ENCODE peak calls at places on chromosomes 6 and 20, in six cellular contexts. H, V, R, P, E and D are unnamed samples.

GRCh38 chr6:109393882-109394281 is 11.6 kb upstream of the CD164 start:
- DNase-seq in H (peak), V (no peak), R (no peak), P (no peak), E (no peak), D (no peak)

GRCh38 chr20:17646209-17646717 is 35.8 kb downstream of the RRBP1 start:
- DNase-seq in H (peak), V (no peak), R (no peak), P (no peak), E (peak), D (no peak)

GRCh38 chr20:3312940-3313656 is 74.1 kb upstream of the SLC4A11 start:
- DNase-seq in H (peak), V (no peak), R (peak), P (no peak), E (no peak), D (no peak)

GRCh38 chr20:50744143-50744792 is 12.9 kb downstream of the PARD6B start:
- DNase-seq in H (peak), V (no peak), R (peak), P (peak), E (no peak), D (no peak)

GRCh38 chr20:32960222-32960518 is 44.1 kb downstream of the SUN5 start:
- DNase-seq in H (no peak), V (no peak), R (no peak), P (no peak), E (no peak), D (no peak)

GRCh38 chr6:106102034-106102433 is 15.9 kb downstream of the PRDM1 start:
- DNase-seq in H (no peak), V (peak), R (no peak), P (no peak), E (no peak), D (no peak)

GRCh38 chr6:156068870-156069269 is 613.2 kb upstream of the NOX3 start:
- DNase-seq in H (no peak), V (no peak), R (no peak), P (no peak), E (no peak), D (no peak)

GRCh38 chr6:89921691-89922090 is 27.4 kb downstream of the GJA10 start:
- DNase-seq in H (no peak), V (no peak), R (no peak), P (no peak), E (no peak), D (no peak)

GRCh38 chr20:15706719-15707118 is 866.5 kb downstream of the KIF16B start:
- DNase-seq in H (no peak), V (no peak), R (no peak), P (no peak), E (no peak), D (no peak)

GRCh38 chr20:48703511-48704219 is 124.1 kb downstream of the PREX1 start:
- DNase-seq in H (no peak), V (no peak), R (peak), P (no peak), E (no peak), D (no peak)

GRCh38 chr6:116210750-116211425 is 43.0 kb downstream of the TSPYL4 start:
- DNase-seq in H (peak), V (no peak), R (no peak), P (no peak), E (no peak), D (no peak)

GRCh38 chr6:111551521-111552231 is 54.0 kb downstream of the TRAF3IP2 start:
- DNase-seq in H (peak), V (no peak), R (no peak), P (peak), E (no peak), D (peak)

GRCh38 chr20:45506927-45507820 is 8.2 kb downstream of the SPINT3 start:
- DNase-seq in H (peak), V (no peak), R (no peak), P (peak), E (no peak), D (no peak)

GRCh38 chr20:63357921-63358905 is 2.9 kb downstream of the CHRNA4 start:
- DNase-seq in H (no peak), V (no peak), R (no peak), P (no peak), E (no peak), D (no peak)

GRCh38 chr20:9493818-9494217 is 20.6 kb upstream of the LAMP5 start:
- DNase-seq in H (no peak), V (no peak), R (no peak), P (no peak), E (no peak), D (no peak)

GRCh38 chr6:166782541-166782940 is 155.5 kb upstream of the RPS6KA2 start:
- DNase-seq in H (no peak), V (peak), R (no peak), P (no peak), E (no peak), D (no peak)

GRCh38 chr6:34476941-34477340 is 11.1 kb downstream of the PACSIN1 start:
- DNase-seq in H (no peak), V (no peak), R (no peak), P (no peak), E (no peak), D (no peak)

GRCh38 chr6:25311251-25311910 is 32.2 kb downstream of the CARMIL1 start:
- DNase-seq in H (peak), V (no peak), R (no peak), P (peak), E (no peak), D (no peak)